ENCODE peak calls at places on chromosomes 4 and X, in five cellular contexts. One of them, this sample, is unnamed.

GRCh38 chrX:10496345-10496965 is 123.9 kb downstream of the MID1 start:
- DNase-seq in endothelial cell: no peak
- DNase-seq in activated CD8-positive, alpha-beta memory T cell treated with anti-CD3 and anti-CD28 coated beads for 48 hours: no peak
- DNase-seq in nephron progenitor cell: no peak
- DNase-seq in C1 segment of cervical spinal cord: no peak
- DNase-seq in this sample: no peak

GRCh38 chr4:128716325-128716724 is 93.2 kb upstream of the JADE1 start:
- DNase-seq in endothelial cell: no peak
- DNase-seq in nephron progenitor cell: no peak
- DNase-seq in activated CD8-positive, alpha-beta memory T cell treated with anti-CD3 and anti-CD28 coated beads for 48 hours: no peak
- DNase-seq in C1 segment of cervical spinal cord: no peak
- DNase-seq in this sample: no peak

GRCh38 chr4:177214935-177215334 is 94.7 kb upstream of the NEIL3 start:
- DNase-seq in endothelial cell: no peak
- DNase-seq in C1 segment of cervical spinal cord: no peak
- DNase-seq in activated CD8-positive, alpha-beta memory T cell treated with anti-CD3 and anti-CD28 coated beads for 48 hours: no peak
- DNase-seq in nephron progenitor cell: no peak
- DNase-seq in this sample: no peak

GRCh38 chr4:41525129-41525528 is 12.8 kb upstream of the LIMCH1 start:
- DNase-seq in C1 segment of cervical spinal cord: no peak
- DNase-seq in nephron progenitor cell: no peak
- DNase-seq in endothelial cell: no peak
- DNase-seq in activated CD8-positive, alpha-beta memory T cell treated with anti-CD3 and anti-CD28 coated beads for 48 hours: no peak
- DNase-seq in this sample: no peak

GRCh38 chr4:142272452-142272851 is 573.6 kb downstream of the INPP4B start:
- DNase-seq in endothelial cell: no peak
- DNase-seq in nephron progenitor cell: no peak
- DNase-seq in C1 segment of cervical spinal cord: no peak
- DNase-seq in activated CD8-positive, alpha-beta memory T cell treated with anti-CD3 and anti-CD28 coated beads for 48 hours: no peak
- DNase-seq in this sample: no peak

GRCh38 chr4:17664755-17665154 is 50.3 kb downstream of the MED28 start:
- DNase-seq in endothelial cell: no peak
- DNase-seq in nephron progenitor cell: no peak
- DNase-seq in C1 segment of cervical spinal cord: no peak
- DNase-seq in activated CD8-positive, alpha-beta memory T cell treated with anti-CD3 and anti-CD28 coated beads for 48 hours: no peak
- DNase-seq in this sample: no peak

GRCh38 chrX:136130931-136131843 is 16.1 kb upstream of the FHL1 start:
- DNase-seq in C1 segment of cervical spinal cord: no peak
- DNase-seq in endothelial cell: no peak
- DNase-seq in activated CD8-positive, alpha-beta memory T cell treated with anti-CD3 and anti-CD28 coated beads for 48 hours: no peak
- DNase-seq in nephron progenitor cell: no peak
- DNase-seq in this sample: no peak

GRCh38 chrX:141175786-141176185 is 1.1 kb downstream of the LDOC1 start:
- DNase-seq in C1 segment of cervical spinal cord: no peak
- DNase-seq in nephron progenitor cell: no peak
- DNase-seq in activated CD8-positive, alpha-beta memory T cell treated with anti-CD3 and anti-CD28 coated beads for 48 hours: no peak
- DNase-seq in endothelial cell: no peak
- DNase-seq in this sample: no peak

GRCh38 chr4:1371151-1371830 is 24.3 kb downstream of the UVSSA start:
- DNase-seq in activated CD8-positive, alpha-beta memory T cell treated with anti-CD3 and anti-CD28 coated beads for 48 hours: no peak
- DNase-seq in endothelial cell: no peak
- DNase-seq in C1 segment of cervical spinal cord: no peak
- DNase-seq in nephron progenitor cell: no peak
- DNase-seq in this sample: no peak